ENCODE peak calls at places on chromosomes 2 and 18, in four cellular contexts. R is HCT116, A is Panc1, T is K562. X is an unnamed sample.

GRCh38 chr2:144890828-144891227 is 370.9 kb upstream of the ZEB2 start:
- DNase-seq in A (no peak), R (peak), T (peak), X (no peak)

GRCh38 chr18:44229693-44230108 is 451.0 kb upstream of the SETBP1 start:
- DNase-seq in R (no peak), A (no peak), T (no peak), X (no peak)

GRCh38 chr2:216842634-216843033 is 17.2 kb downstream of the TNP1 start:
- DNase-seq in A (no peak), R (no peak), T (no peak), X (no peak)

GRCh38 chr2:205858781-205859478 is 176.6 kb downstream of the NRP2 start:
- DNase-seq in R (no peak), T (no peak), A (no peak), X (no peak)

GRCh38 chr2:53778536-53779162 is 8.1 kb downstream of the ASB3 start:
- DNase-seq in R (no peak), A (no peak), T (no peak), X (no peak)

GRCh38 chr2:172153161-172153560 is 50.5 kb upstream of the DLX2 start:
- DNase-seq in A (no peak), R (no peak), T (no peak), X (no peak)

GRCh38 chr2:219511547-219512325 is 2.5 kb upstream of the ASIC4 start:
- DNase-seq in A (no peak), T (peak), R (no peak), X (no peak)

GRCh38 chr2:217837001-217837491 is 165.7 kb downstream of the TNS1 start:
- DNase-seq in R (peak), T (no peak), A (no peak), X (peak)

GRCh38 chr2:182821172-182821571 is 45.3 kb downstream of the FRZB start:
- DNase-seq in A (no peak), T (no peak), R (no peak), X (no peak)

GRCh38 chr2:204487447-204488229 is 57.6 kb upstream of the PARD3B start:
- DNase-seq in T (no peak), A (no peak), R (no peak), X (peak)

GRCh38 chr2:120958623-120959366 is 223.1 kb downstream of the GLI2 start:
- DNase-seq in A (no peak), T (peak), R (no peak), X (no peak)

GRCh38 chr2:173652731-173653426 is 298.2 kb downstream of the CDCA7 start:
- DNase-seq in A (peak), T (no peak), R (peak), X (peak)

GRCh38 chr2:98412751-98413445 is 31.8 kb upstream of the INPP4A start:
- DNase-seq in R (peak), T (peak), A (peak), X (peak)

GRCh38 chr2:238444242-238444641 is 17.5 kb downstream of the ASB1 start:
- DNase-seq in T (no peak), R (no peak), A (no peak), X (no peak)

GRCh38 chr2:62663920-62664319 is 41.6 kb upstream of the EHBP1 start:
- DNase-seq in A (no peak), R (no peak), T (no peak), X (no peak)

GRCh38 chr2:212943351-212943750 is 208.1 kb downstream of the IKZF2 start:
- DNase-seq in T (no peak), A (no peak), R (no peak), X (no peak)

GRCh38 chr2:150341982-150342680 is 145.3 kb downstream of the RND3 start:
- DNase-seq in R (no peak), T (no peak), A (no peak), X (no peak)

GRCh38 chr2:190119257-190119656 is 56.7 kb upstream of the MSTN start:
- DNase-seq in A (no peak), T (peak), R (no peak), X (no peak)

GRCh38 chr2:133287709-133288108 is 280.6 kb downstream of the NCKAP5 start:
- DNase-seq in R (no peak), T (no peak), A (no peak), X (no peak)

GRCh38 chr2:48578313-48578712 is 39.3 kb upstream of the GTF2A1L start:
- DNase-seq in T (no peak), R (no peak), A (no peak), X (no peak)

GRCh38 chr18:47883771-47884413 is 46.6 kb downstream of the SMAD2 start:
- DNase-seq in T (no peak), A (no peak), R (no peak), X (no peak)

GRCh38 chr18:57466745-57467144 is 31.6 kb downstream of the ONECUT2 start:
- DNase-seq in T (no peak), R (no peak), A (no peak), X (no peak)

GRCh38 chr2:199985625-199986207 is 30.3 kb downstream of the MAIP1 start:
- DNase-seq in R (peak), A (peak), T (peak), X (peak)

GRCh38 chr18:3410273-3410672 is 39.7 kb upstream of the TGIF1 start:
- DNase-seq in A (no peak), T (no peak), R (no peak), X (no peak)

GRCh38 chr18:6614952-6615351 is 114.6 kb upstream of the ARHGAP28 start:
- DNase-seq in T (no peak), R (no peak), A (no peak), X (no peak)

GRCh38 chr2:114346658-114347057 is 95.8 kb upstream of the DPP10 start:
- DNase-seq in A (no peak), T (no peak), R (no peak), X (no peak)

GRCh38 chr2:237161239-237161638 is 75.5 kb downstream of the COPS8 start:
- DNase-seq in A (no peak), T (no peak), R (no peak), X (no peak)

GRCh38 chr2:18690342-18690741 is 101.0 kb upstream of the NT5C1B start:
- DNase-seq in R (peak), A (no peak), T (no peak), X (no peak)

GRCh38 chr2:32940598-32940997 is 6.2 kb upstream of the LTBP1 start:
- DNase-seq in R (no peak), A (no peak), T (no peak), X (no peak)

GRCh38 chr2:159128191-159128590 is 158.3 kb downstream of the WDSUB1 start:
- DNase-seq in R (no peak), T (no peak), A (no peak), X (no peak)

GRCh38 chr18:25814841-25815458 is 275.5 kb downstream of the SS18 start:
- DNase-seq in T (no peak), A (no peak), R (no peak), X (no peak)

GRCh38 chr2:200156140-200156858 is 150.2 kb upstream of the SPATS2L start:
- DNase-seq in A (peak), R (no peak), T (no peak), X (peak)

GRCh38 chr2:120415728-120416509 is 70.0 kb downstream of the INHBB start:
- DNase-seq in A (no peak), R (no peak), T (no peak), X (no peak)

GRCh38 chr2:239927424-239927981 is 97.6 kb downstream of the NDUFA10 start:
- DNase-seq in T (peak), R (peak), A (peak), X (peak)

GRCh38 chr18:22674300-22674699 is 256.6 kb upstream of the CTAGE1 start:
- DNase-seq in A (no peak), R (peak), T (no peak), X (no peak)
- TF ChIP-seq TCF7L2 in A (no peak), R (no peak), T (no peak), X (no peak)

GRCh38 chr2:59627599-59627998 is 925.9 kb downstream of the BCL11A start:
- DNase-seq in T (no peak), A (no peak), R (no peak), X (no peak)

DNA sequence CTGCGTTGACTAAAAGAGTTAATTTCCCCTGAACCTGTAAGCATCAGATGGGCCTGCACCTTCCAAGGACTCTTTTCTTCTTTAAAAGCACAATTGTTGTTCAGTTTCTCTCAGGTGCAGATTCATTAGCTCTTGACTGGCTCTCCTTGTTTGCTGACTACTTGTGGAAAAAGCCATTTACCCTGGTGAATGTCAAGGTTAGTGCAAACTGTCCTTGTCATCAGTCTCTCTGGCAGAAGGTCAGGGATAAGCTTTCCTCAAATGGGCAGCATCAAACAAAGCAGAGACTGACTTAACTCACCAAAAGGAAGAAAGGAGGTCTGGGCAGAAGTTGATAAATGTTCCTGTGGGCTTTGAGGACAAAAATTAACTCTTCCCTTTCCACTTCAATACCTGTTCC is 922.7 kb downstream of the BCL11A start:
- DNase-seq in R (no peak), T (no peak), A (no peak), X (no peak)
- TF ChIP-seq TCF7L2 in R (no peak), T (no peak), A (no peak), X (no peak)

DNA sequence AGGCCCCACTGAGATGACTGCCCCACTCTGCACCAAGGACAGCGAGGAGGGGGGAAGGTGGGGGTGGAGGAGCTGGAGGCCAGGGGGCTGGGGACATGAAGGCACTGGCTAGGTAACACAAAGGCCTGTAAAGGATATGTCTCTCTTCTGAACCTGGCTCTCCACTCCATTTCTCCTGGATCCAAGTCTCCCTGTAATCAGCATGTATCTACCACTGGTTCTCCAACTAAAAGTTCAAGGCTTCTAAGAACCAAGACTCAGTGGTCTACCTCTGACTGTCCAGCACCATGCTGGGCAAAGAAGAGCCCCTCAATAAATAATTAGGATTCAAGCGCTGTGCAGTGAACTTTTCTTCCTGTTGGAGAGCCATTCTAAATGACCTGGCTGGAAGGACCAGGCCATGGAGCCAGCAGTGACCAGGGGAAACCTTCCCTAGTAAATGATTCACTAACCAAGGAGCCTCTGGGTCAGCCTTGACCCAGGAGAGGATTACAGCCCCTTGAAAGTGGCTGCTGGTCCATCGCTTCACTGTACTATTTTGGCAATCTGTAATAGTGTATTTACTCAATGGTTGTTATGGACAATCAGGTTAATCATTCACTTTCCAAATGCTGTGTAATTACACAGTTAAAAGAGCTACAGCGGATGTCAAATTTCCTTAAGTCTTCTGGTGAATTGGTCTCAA is 73.2 kb downstream of the BCL11A start:
- DNase-seq in R (no peak), A (no peak), T (no peak), X (peak)
- TF ChIP-seq TCF7L2 in R (no peak), A (no peak), T (no peak), X (no peak)

DNA sequence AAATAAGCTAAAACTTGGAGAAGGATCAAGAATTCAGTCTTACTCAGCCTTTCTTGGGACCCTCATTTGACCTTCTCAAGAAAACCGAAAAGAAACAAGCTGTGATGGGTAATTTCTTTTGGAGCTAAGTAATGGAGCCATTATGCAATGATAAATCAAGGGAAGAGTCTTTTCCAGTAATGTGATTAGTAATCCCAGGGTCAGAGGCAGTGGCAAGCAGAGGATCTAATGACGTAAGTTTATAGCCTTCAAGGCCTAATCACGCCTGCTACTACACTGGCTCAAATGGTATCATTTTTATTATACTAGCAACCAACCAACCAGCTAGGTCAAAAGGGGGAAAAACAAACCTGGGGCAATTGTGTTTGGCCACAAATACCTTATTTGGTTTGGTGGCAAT is 115.0 kb upstream of the SULT1C3 start:
- DNase-seq in R (no peak), A (no peak), T (no peak), X (no peak)
- TF ChIP-seq TCF7L2 in R (no peak), A (no peak), T (no peak), X (no peak)

GRCh38 chr18:32373995-32374394 is 96.7 kb downstream of the GAREM1 start:
- DNase-seq in R (peak), A (no peak), T (no peak), X (no peak)
- TF ChIP-seq TCF7L2 in R (peak), A (no peak), T (no peak), X (no peak)

X was measured in HepG2.